ENCODE peak calls at places on chromosomes 2 and 18, in six cellular contexts. T, M, O, C, Z and W are unnamed samples.

GRCh38 chr18:2881490-2882195 is 34.8 kb downstream of the EMILIN2 start:
- DNase-seq in T (no peak), M (no peak), O (peak; percentile 88), C (peak; percentile 85), Z (no peak), W (no peak)

GRCh38 chr2:148994341-148994740 is 44.2 kb upstream of the LYPD6B start:
- DNase-seq in T (no peak), M (no peak), O (no peak), C (no peak), Z (no peak), W (no peak)

GRCh38 chr2:48175254-48175653 is 269.0 kb upstream of the FBXO11 start:
- DNase-seq in T (no peak), M (no peak), O (peak; percentile 70), C (no peak), Z (no peak), W (no peak)

GRCh38 chr2:85938456-85938855 is 49.7 kb upstream of the ST3GAL5 start:
- DNase-seq in T (no peak), M (no peak), O (no peak), C (no peak), Z (no peak), W (no peak)

GRCh38 chr2:138102664-138103063 is 138.4 kb downstream of the HNMT start:
- DNase-seq in T (no peak), M (no peak), O (no peak), C (no peak), Z (no peak), W (no peak)

GRCh38 chr2:208047840-208048239 is 22.5 kb upstream of the PLEKHM3 start:
- DNase-seq in T (no peak), M (no peak), O (no peak), C (no peak), Z (no peak), W (no peak)

GRCh38 chr18:73511751-73512525 is 635.7 kb downstream of the FBXO15 start:
- DNase-seq in T (no peak), M (no peak), O (peak; percentile 87), C (no peak), Z (no peak), W (no peak)

GRCh38 chr2:148981350-148981749 is 57.1 kb upstream of the LYPD6B start:
- DNase-seq in T (no peak), M (no peak), O (no peak), C (no peak), Z (no peak), W (no peak)

GRCh38 chr2:107263596-107264090 is 377.7 kb upstream of the ST6GAL2 start:
- DNase-seq in T (no peak), M (no peak), O (no peak), C (no peak), Z (no peak), W (peak; percentile 25)

GRCh38 chr2:239903803-239904202 is 121.3 kb downstream of the NDUFA10 start:
- DNase-seq in T (no peak), M (no peak), O (no peak), C (no peak), Z (peak; percentile 38), W (no peak)

GRCh38 chr2:202016579-202017227 is 17.0 kb upstream of the FZD7 start:
- DNase-seq in T (no peak), M (no peak), O (no peak), C (no peak), Z (no peak), W (no peak)

GRCh38 chr18:32542221-32542798 is 71.6 kb upstream of the GAREM1 start:
- DNase-seq in T (no peak), M (no peak), O (peak; percentile 5), C (no peak), Z (no peak), W (no peak)

GRCh38 chr2:224819075-224819474 is 102.9 kb upstream of the CCDC195 start:
- DNase-seq in T (no peak), M (no peak), O (peak; percentile 25), C (no peak), Z (no peak), W (no peak)

GRCh38 chr18:76382265-76382664 is 112.8 kb downstream of the ZNF516 start:
- DNase-seq in T (no peak), M (no peak), O (peak; percentile 52), C (no peak), Z (no peak), W (no peak)

GRCh38 chr2:1588994-1589611 is 155.2 kb downstream of the PXDN start:
- DNase-seq in T (no peak), M (no peak), O (peak; percentile 43), C (no peak), Z (peak; percentile 56), W (no peak)

GRCh38 chr2:190649798-190650390 is 1.0 kb downstream of the NAB1 start:
- DNase-seq in T (no peak), M (no peak), O (peak; percentile 43), C (no peak), Z (no peak), W (no peak)

GRCh38 chr2:70357076-70358071 is 55.5 kb upstream of the FAM136A start:
- DNase-seq in T (no peak), M (no peak), O (no peak), C (no peak), Z (no peak), W (no peak)

GRCh38 chr2:237060518-237061312 is 25.0 kb upstream of the COPS8 start:
- DNase-seq in T (no peak), M (peak; percentile 16), O (peak; percentile 72), C (peak; percentile 60), Z (no peak), W (peak; percentile 54)

GRCh38 chr2:212854766-212855165 is 296.6 kb downstream of the IKZF2 start:
- DNase-seq in T (no peak), M (no peak), O (no peak), C (no peak), Z (no peak), W (no peak)

GRCh38 chr2:78263571-78263970 is 741.4 kb upstream of the LRRTM4 start:
- DNase-seq in T (no peak), M (no peak), O (no peak), C (no peak), Z (no peak), W (no peak)

GRCh38 chr18:25057491-25058050 is 294.4 kb downstream of the ZNF521 start:
- DNase-seq in T (no peak), M (no peak), O (no peak), C (no peak), Z (no peak), W (no peak)

DNA sequence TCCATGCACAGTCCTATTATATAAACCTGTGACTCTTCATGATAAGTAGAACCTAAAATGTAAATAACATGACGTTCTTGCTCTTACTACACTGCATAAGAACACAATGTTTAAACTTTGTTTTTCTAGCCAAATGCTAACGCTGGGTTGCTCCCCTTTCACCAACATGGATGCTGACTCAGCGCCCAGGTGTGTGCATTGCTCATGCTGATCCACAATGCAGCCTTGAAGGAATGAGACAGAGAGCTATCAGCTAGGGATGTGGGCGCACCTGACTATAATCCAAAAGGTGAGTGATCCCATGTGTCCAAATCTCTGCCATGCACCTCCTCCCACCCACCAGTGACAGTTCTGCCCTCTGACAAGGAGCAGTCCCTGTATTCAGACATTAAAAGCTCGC is 235.0 kb downstream of the IRS1 start:
- DNase-seq in T (no peak), M (no peak), O (no peak), C (no peak), Z (no peak), W (no peak)
- TF ChIP-seq CTCF in T (no peak), M (no peak), O (no peak), C (no peak), Z (no peak), W (no peak)

GRCh38 chr2:9627310-9627709 is 3.5 kb downstream of the YWHAQ start:
- DNase-seq in T (no peak), M (no peak), O (peak; percentile 46), C (no peak), Z (no peak), W (no peak)

GRCh38 chr2:9617296-9617695 is 13.5 kb downstream of the YWHAQ start:
- DNase-seq in T (no peak), M (no peak), O (no peak), C (no peak), Z (no peak), W (no peak)

GRCh38 chr2:9618410-9618809 is 12.4 kb downstream of the YWHAQ start:
- DNase-seq in T (no peak), M (no peak), O (no peak), C (no peak), Z (no peak), W (no peak)

GRCh38 chr2:9617749-9618148 is 13.0 kb downstream of the YWHAQ start:
- DNase-seq in T (no peak), M (no peak), O (peak; percentile 68), C (no peak), Z (no peak), W (no peak)

DNA sequence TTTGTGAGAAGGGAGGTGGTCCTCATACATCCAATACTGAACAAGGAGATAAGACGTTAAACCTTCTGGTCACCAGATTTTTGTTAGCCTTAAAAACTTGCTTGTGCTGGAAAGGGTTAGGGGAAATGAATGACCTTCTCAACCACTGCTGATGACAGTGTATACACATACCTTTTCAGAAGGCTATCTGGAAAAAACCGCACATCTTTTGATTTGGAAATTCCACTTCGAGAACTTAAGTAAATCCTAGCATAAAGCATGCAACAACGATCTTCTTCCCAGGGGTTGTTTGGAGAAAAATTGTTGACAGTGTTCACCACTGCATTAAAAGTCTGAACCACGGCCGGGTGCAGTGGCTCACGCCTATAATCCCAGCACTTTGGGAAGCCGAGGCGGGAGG is 7.6 kb downstream of the YWHAQ start:
- DNase-seq in T (no peak), M (no peak), O (peak; percentile 51), C (no peak), Z (no peak), W (no peak)
- H3K36me3 ChIP-seq in T (no peaks in the 10 kb centered on the region), M (peaks cover 72% of the 10 kb centered on the region), O (peaks cover 9% of the 10 kb centered on the region), C (no peaks in the 10 kb centered on the region), Z (peaks cover 23% of the 10 kb centered on the region), W (peaks cover 65% of the 10 kb centered on the region)

DNA sequence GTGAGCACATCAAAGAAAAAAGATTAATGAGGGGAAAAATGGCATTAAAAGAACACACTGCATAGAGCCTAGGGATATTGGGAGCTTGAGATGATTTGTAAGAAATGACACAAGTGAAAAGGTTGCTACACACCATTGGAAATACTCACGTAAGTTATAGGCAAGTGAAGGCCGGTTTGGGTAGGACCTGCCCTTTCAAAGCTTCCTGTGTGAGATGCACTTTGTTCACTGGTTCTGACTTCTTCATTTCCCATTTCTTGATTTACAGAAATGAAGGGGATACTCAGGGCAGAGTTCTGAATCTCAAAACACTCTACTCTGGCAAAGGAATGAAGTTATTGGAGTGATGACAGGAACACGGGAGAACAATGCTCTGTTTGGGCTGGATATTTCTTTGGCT is at the start of gene IL18RAP:
- DNase-seq in T (no peak), M (no peak), O (no peak), C (no peak), Z (no peak), W (no peak)
- H3K27me3 ChIP-seq in T (no peaks in the 10 kb centered on the region), M (no peaks in the 10 kb centered on the region), O (peaks cover 24% of the 10 kb centered on the region), C (no peaks in the 10 kb centered on the region), Z (no peaks in the 10 kb centered on the region), W (no peaks in the 10 kb centered on the region)

DNA sequence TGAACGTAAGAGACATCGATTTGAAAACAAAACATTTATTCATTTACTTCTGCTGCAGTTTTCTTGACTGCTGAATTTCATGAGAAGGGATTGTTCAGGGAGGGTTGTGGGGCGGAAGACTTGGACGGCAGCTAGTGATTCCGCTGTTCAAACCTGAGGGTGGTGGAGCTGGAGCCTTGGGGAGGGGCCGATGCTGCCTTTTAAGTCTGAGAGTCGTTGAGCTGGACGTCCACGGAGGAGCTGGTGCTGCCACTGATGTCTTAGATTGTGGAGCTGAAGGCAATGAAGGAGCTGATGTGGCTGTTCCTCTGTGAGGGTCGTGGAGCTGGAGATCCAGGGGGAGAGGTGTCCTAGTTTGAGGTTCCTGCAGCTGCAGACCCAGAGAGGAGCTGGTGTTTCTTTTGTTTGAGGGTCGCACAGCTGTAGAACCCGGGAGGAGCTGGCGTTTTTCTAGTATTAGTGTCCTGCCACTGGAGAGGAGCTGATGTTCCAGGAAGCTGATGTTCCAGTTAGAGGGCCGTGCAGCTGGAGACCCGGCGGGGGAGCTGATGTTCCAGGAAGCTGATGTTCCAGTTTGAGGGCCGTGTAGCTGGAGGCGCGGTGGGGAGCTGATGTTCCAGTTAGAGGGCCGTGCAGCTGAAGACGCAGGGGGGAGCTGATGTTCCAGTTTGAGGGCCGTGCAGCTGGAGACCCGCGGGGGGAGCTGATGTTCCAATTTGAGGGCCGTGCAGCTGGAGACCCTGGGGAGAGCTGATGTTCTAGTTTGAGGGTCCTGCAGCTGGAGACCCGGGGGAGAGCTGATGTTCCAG is 150.9 kb downstream of the RTP5 start:
- DNase-seq in T (no peak), M (no peak), O (no peak), C (peak; percentile 62), Z (peak; percentile 53), W (no peak)
- TF ChIP-seq CTCF in T (no peak), M (peak; percentile 30), O (no peak), C (no peak), Z (no peak), W (no peak)